ENCODE peak calls at places on chromosomes 11 and 22, in nine cellular contexts. One of them, this sample, is unnamed.

GRCh38 chr11:84255483-84255882 is 969.3 kb upstream of the CCDC90B start:
- DNase-seq in AML-193: no peak
- DNase-seq in HuH-7: no peak
- DNase-seq in NCI-H2081: no peak
- DNase-seq in right lobe of liver: no peak
- DNase-seq in stimulated activated naive B cell treated with anti-CD40 and anti-IgM and Interleukin-4, amounts not matched to agents 10 μg/mL and 1 μg/mL and 100 μg/mL, for 72 hours: no peak
- DNase-seq in AG09319: no peak
- DNase-seq in activated CD4-positive, CD25-positive, alpha-beta regulatory T cell: no peak
- DNase-seq in SW 1271: no peak
- DNase-seq in this sample: no peak

GRCh38 chr11:26201411-26201810 is 130.5 kb upstream of the ANO3 start:
- DNase-seq in HuH-7: no peak
- DNase-seq in NCI-H2081: no peak
- DNase-seq in activated CD4-positive, CD25-positive, alpha-beta regulatory T cell: no peak
- DNase-seq in AG09319: no peak
- DNase-seq in stimulated activated naive B cell treated with anti-CD40 and anti-IgM and Interleukin-4, amounts not matched to agents 10 μg/mL and 1 μg/mL and 100 μg/mL, for 72 hours: no peak
- DNase-seq in AML-193: no peak
- DNase-seq in right lobe of liver: no peak
- DNase-seq in SW 1271: no peak
- DNase-seq in this sample: no peak

GRCh38 chr11:2343502-2343901 is 33.6 kb upstream of the CD81 start:
- DNase-seq in NCI-H2081: no peak
- DNase-seq in right lobe of liver: no peak
- DNase-seq in HuH-7: no peak
- DNase-seq in SW 1271: no peak
- DNase-seq in stimulated activated naive B cell treated with anti-CD40 and anti-IgM and Interleukin-4, amounts not matched to agents 10 μg/mL and 1 μg/mL and 100 μg/mL, for 72 hours: no peak
- DNase-seq in AG09319: no peak
- DNase-seq in activated CD4-positive, CD25-positive, alpha-beta regulatory T cell: no peak
- DNase-seq in AML-193: no peak
- DNase-seq in this sample: no peak

GRCh38 chr11:122598971-122599370 is 56.6 kb upstream of the UBASH3B start:
- DNase-seq in activated CD4-positive, CD25-positive, alpha-beta regulatory T cell: no peak
- DNase-seq in right lobe of liver: no peak
- DNase-seq in stimulated activated naive B cell treated with anti-CD40 and anti-IgM and Interleukin-4, amounts not matched to agents 10 μg/mL and 1 μg/mL and 100 μg/mL, for 72 hours: no peak
- DNase-seq in AML-193: no peak
- DNase-seq in HuH-7: no peak
- DNase-seq in NCI-H2081: no peak
- DNase-seq in AG09319: no peak
- DNase-seq in SW 1271: no peak
- DNase-seq in this sample: no peak

GRCh38 chr11:58506935-58507334 is 970 bp downstream of the OR5B21 start:
- DNase-seq in right lobe of liver: no peak
- DNase-seq in AML-193: no peak
- DNase-seq in HuH-7: no peak
- DNase-seq in activated CD4-positive, CD25-positive, alpha-beta regulatory T cell: no peak
- DNase-seq in AG09319: no peak
- DNase-seq in NCI-H2081: no peak
- DNase-seq in SW 1271: no peak
- DNase-seq in stimulated activated naive B cell treated with anti-CD40 and anti-IgM and Interleukin-4, amounts not matched to agents 10 μg/mL and 1 μg/mL and 100 μg/mL, for 72 hours: no peak
- DNase-seq in this sample: no peak

GRCh38 chr11:111541209-111542061 is 915 bp downstream of the LAYN start:
- DNase-seq in stimulated activated naive B cell treated with anti-CD40 and anti-IgM and Interleukin-4, amounts not matched to agents 10 μg/mL and 1 μg/mL and 100 μg/mL, for 72 hours: no peak
- DNase-seq in activated CD4-positive, CD25-positive, alpha-beta regulatory T cell: no peak
- DNase-seq in NCI-H2081: no peak
- DNase-seq in SW 1271: no peak
- DNase-seq in AG09319: peak
- DNase-seq in HuH-7: no peak
- DNase-seq in right lobe of liver: peak
- DNase-seq in AML-193: no peak
- DNase-seq in this sample: no peak

GRCh38 chr22:40031766-40032470 is 37.2 kb downstream of the FAM83F start:
- DNase-seq in activated CD4-positive, CD25-positive, alpha-beta regulatory T cell: no peak
- DNase-seq in stimulated activated naive B cell treated with anti-CD40 and anti-IgM and Interleukin-4, amounts not matched to agents 10 μg/mL and 1 μg/mL and 100 μg/mL, for 72 hours: no peak
- DNase-seq in AML-193: no peak
- DNase-seq in right lobe of liver: no peak
- DNase-seq in AG09319: no peak
- DNase-seq in HuH-7: no peak
- DNase-seq in NCI-H2081: no peak
- DNase-seq in SW 1271: no peak
- DNase-seq in this sample: no peak

GRCh38 chr11:131914299-131914902 is 544.0 kb downstream of the NTM start:
- DNase-seq in activated CD4-positive, CD25-positive, alpha-beta regulatory T cell: no peak
- DNase-seq in NCI-H2081: no peak
- DNase-seq in AML-193: peak
- DNase-seq in SW 1271: no peak
- DNase-seq in right lobe of liver: no peak
- DNase-seq in stimulated activated naive B cell treated with anti-CD40 and anti-IgM and Interleukin-4, amounts not matched to agents 10 μg/mL and 1 μg/mL and 100 μg/mL, for 72 hours: no peak
- DNase-seq in HuH-7: no peak
- DNase-seq in AG09319: no peak
- DNase-seq in this sample: no peak

GRCh38 chr11:95922099-95922498 is 1.8 kb downstream of the MTMR2 start:
- DNase-seq in activated CD4-positive, CD25-positive, alpha-beta regulatory T cell: no peak
- DNase-seq in right lobe of liver: no peak
- DNase-seq in stimulated activated naive B cell treated with anti-CD40 and anti-IgM and Interleukin-4, amounts not matched to agents 10 μg/mL and 1 μg/mL and 100 μg/mL, for 72 hours: no peak
- DNase-seq in AG09319: no peak
- DNase-seq in AML-193: peak
- DNase-seq in SW 1271: no peak
- DNase-seq in HuH-7: no peak
- DNase-seq in NCI-H2081: no peak
- DNase-seq in this sample: no peak

GRCh38 chr11:86610559-86611341 is 61.7 kb downstream of the ME3 start:
- DNase-seq in SW 1271: peak
- DNase-seq in activated CD4-positive, CD25-positive, alpha-beta regulatory T cell: no peak
- DNase-seq in HuH-7: no peak
- DNase-seq in right lobe of liver: no peak
- DNase-seq in AG09319: no peak
- DNase-seq in NCI-H2081: no peak
- DNase-seq in stimulated activated naive B cell treated with anti-CD40 and anti-IgM and Interleukin-4, amounts not matched to agents 10 μg/mL and 1 μg/mL and 100 μg/mL, for 72 hours: no peak
- DNase-seq in AML-193: no peak
- DNase-seq in this sample: no peak

GRCh38 chr11:64081663-64082442 is 46.1 kb downstream of the FLRT1 start:
- DNase-seq in stimulated activated naive B cell treated with anti-CD40 and anti-IgM and Interleukin-4, amounts not matched to agents 10 μg/mL and 1 μg/mL and 100 μg/mL, for 72 hours: no peak
- DNase-seq in HuH-7: no peak
- DNase-seq in right lobe of liver: no peak
- DNase-seq in AG09319: no peak
- DNase-seq in activated CD4-positive, CD25-positive, alpha-beta regulatory T cell: no peak
- DNase-seq in SW 1271: no peak
- DNase-seq in AML-193: no peak
- DNase-seq in NCI-H2081: peak
- DNase-seq in this sample: no peak

GRCh38 chr11:105960252-105961245 is 61.5 kb downstream of the MSANTD4 start:
- DNase-seq in AML-193: no peak
- DNase-seq in NCI-H2081: peak
- DNase-seq in right lobe of liver: peak
- DNase-seq in stimulated activated naive B cell treated with anti-CD40 and anti-IgM and Interleukin-4, amounts not matched to agents 10 μg/mL and 1 μg/mL and 100 μg/mL, for 72 hours: no peak
- DNase-seq in HuH-7: peak
- DNase-seq in AG09319: no peak
- DNase-seq in SW 1271: no peak
- DNase-seq in activated CD4-positive, CD25-positive, alpha-beta regulatory T cell: no peak
- DNase-seq in this sample: no peak

This sample was measured in osteocyte.